ENCODE peak calls at places on chromosomes 7 and 10, in seven cellular contexts. V is breast epithelium, H is adrenal gland, L is OCI-LY7, J is heart left ventricle, A is dorsolateral prefrontal cortex, R is pancreas. P is an unnamed sample.

GRCh38 chr10:52491246-52492000 is 177.3 kb downstream of the DKK1 start:
- DNase-seq in V (no peak), H (no peak), L (no peak), J (no peak), A (no peak), R (no peak), P (no peak)

GRCh38 chr7:114988755-114989154 is 66.9 kb downstream of the MDFIC start:
- DNase-seq in V (no peak), H (peak), L (no peak), J (peak), A (no peak), R (peak), P (no peak)

GRCh38 chr7:7719235-7719634 is 828 bp upstream of the RPA3 start:
- DNase-seq in V (no peak), H (peak), L (peak), J (no peak), A (peak), R (no peak), P (no peak)

GRCh38 chr7:44382459-44383300 is 57.3 kb upstream of the CAMK2B start:
- DNase-seq in V (no peak), H (no peak), L (no peak), J (peak), A (peak), R (peak), P (peak)

GRCh38 chr10:44167752-44168151 is 217.1 kb downstream of the CXCL12 start:
- DNase-seq in V (no peak), H (no peak), L (no peak), J (no peak), A (no peak), R (no peak), P (no peak)

GRCh38 chr10:60397792-60398191 is 8.1 kb upstream of the ANK3 start:
- DNase-seq in V (no peak), H (no peak), L (no peak), J (no peak), A (no peak), R (no peak), P (no peak)

GRCh38 chr10:96910488-96911395 is 78.6 kb downstream of the LCOR start:
- DNase-seq in V (no peak), H (no peak), L (peak), J (no peak), A (no peak), R (no peak), P (no peak)

GRCh38 chr10:8054498-8055407 is at the start of gene GATA3:
- DNase-seq in V (peak), H (peak), L (no peak), J (peak), A (no peak), R (no peak), P (no peak)

GRCh38 chr10:48241301-48241700 is 33.2 kb downstream of the FRMPD2 start:
- DNase-seq in V (no peak), H (no peak), L (no peak), J (no peak), A (no peak), R (no peak), P (no peak)

GRCh38 chr10:117425908-117426566 is 50.8 kb upstream of the PDZD8 start:
- DNase-seq in V (no peak), H (no peak), L (no peak), J (no peak), A (no peak), R (no peak), P (no peak)

GRCh38 chr10:42113158-42113450 is 525.3 kb downstream of the ZNF33B start:
- DNase-seq in V (no peak), H (no peak), L (no peak), J (no peak), A (no peak), R (peak), P (no peak)

GRCh38 chr10:31419394-31420063 is 100.5 kb downstream of the ZEB1 start:
- DNase-seq in V (no peak), H (no peak), L (no peak), J (no peak), A (no peak), R (no peak), P (no peak)

GRCh38 chr10:126500866-126501265 is 112.6 kb upstream of the ADAM12 start:
- DNase-seq in V (no peak), H (no peak), L (no peak), J (no peak), A (no peak), R (no peak), P (no peak)

GRCh38 chr7:6510476-6511133 is 40.7 kb downstream of the GRID2IP start:
- DNase-seq in V (no peak), H (no peak), L (no peak), J (no peak), A (no peak), R (no peak), P (no peak)

GRCh38 chr10:34906021-34906965 is 91.2 kb upstream of the PARD3 start:
- DNase-seq in V (peak), H (peak), L (no peak), J (no peak), A (no peak), R (no peak), P (no peak)

GRCh38 chr7:18590744-18591340 is 95.3 kb downstream of the HDAC9 start:
- DNase-seq in V (no peak), H (no peak), L (peak), J (no peak), A (no peak), R (no peak), P (no peak)

GRCh38 chr7:38660427-38661099 is 29.4 kb upstream of the AMPH start:
- DNase-seq in V (no peak), H (peak), L (peak), J (no peak), A (no peak), R (no peak), P (no peak)

GRCh38 chr10:125128397-125129075 is 31.8 kb downstream of the CTBP2 start:
- DNase-seq in V (no peak), H (no peak), L (no peak), J (no peak), A (no peak), R (no peak), P (no peak)

GRCh38 chr10:72792288-72792687 is 100.3 kb downstream of the MCU start:
- DNase-seq in V (no peak), H (no peak), L (no peak), J (no peak), A (no peak), R (no peak), P (no peak)

GRCh38 chr7:157436076-157436475 is 99.3 kb downstream of the DNAJB6 start:
- DNase-seq in V (peak), H (no peak), L (no peak), J (no peak), A (no peak), R (no peak), P (no peak)

DNA sequence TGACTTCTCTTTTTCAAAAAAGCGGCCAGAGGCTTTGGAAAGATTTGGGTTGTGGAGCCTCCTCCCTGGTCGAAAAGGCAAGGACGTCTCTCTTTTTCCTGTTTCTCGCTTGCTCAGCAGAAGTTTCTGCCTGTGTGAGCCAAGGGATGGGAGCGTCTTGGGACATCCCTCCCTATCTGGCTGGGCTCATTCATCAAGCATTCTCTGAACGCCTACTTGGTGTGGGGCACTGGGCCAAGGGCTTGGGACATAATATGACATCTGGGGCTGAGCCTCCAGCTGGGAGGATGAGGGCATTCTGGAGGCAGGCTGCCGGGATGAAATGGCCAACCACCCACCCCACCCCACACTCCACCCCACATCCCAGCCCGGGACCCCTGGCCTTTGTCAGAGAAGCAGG is 120.9 kb downstream of the C10orf105 start:
- DNase-seq in V (no peak), H (peak), L (no peak), J (peak), A (peak), R (no peak), P (peak)
- H3K27ac ChIP-seq in V (peak), H (peak), L (no peak), J (peak), A (peak), R (no peak), P (peak)

DNA sequence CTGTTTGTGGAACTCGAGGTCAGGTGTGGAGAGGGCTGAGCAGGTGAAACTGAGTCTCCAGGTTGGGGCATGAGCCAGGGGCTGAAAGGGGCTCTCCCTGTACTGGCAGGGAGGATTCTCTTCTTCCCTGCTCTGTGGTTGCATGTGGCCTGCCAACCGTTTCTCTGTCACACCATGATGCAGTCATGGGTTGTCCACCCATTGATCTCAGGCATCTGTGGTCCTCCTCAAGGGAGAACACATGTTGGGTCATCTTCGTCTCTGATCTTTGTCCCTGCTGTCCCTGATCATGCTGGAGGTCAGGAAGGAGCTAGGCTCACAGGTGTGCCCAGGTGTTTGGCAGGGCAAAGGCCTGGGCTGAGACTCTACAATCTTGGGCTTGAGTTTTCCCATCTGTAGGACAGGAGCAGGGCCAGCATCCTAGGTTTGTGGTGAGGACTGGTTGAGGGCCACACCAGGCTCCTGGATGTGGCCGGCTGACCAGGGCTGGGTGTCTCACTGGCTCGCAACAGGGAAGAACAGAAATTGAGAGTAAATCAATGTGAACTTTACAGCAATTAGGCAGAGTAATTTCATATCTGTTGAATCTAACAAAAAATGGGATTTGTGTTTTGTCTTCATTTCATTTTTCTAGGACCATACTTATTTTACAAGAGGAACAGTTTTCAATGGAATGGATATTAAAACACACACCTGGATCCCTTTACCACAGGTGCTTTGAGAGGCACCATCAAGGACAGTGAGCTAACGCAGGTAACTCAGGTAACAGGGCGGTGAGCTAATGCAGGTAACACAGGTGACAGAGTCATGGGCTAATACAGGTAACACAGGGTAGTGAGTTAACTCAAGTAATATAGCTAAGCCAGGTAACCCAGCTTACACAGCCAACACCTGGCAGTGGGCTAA is 58.5 kb upstream of the IGFBP3 start:
- DNase-seq in V (no peak), H (no peak), L (no peak), J (no peak), A (no peak), R (no peak), P (no peak)
- H3K27ac ChIP-seq in V (peak), H (no peak), L (no peak), J (no peak), A (no peak), R (no peak), P (no peak)

DNA sequence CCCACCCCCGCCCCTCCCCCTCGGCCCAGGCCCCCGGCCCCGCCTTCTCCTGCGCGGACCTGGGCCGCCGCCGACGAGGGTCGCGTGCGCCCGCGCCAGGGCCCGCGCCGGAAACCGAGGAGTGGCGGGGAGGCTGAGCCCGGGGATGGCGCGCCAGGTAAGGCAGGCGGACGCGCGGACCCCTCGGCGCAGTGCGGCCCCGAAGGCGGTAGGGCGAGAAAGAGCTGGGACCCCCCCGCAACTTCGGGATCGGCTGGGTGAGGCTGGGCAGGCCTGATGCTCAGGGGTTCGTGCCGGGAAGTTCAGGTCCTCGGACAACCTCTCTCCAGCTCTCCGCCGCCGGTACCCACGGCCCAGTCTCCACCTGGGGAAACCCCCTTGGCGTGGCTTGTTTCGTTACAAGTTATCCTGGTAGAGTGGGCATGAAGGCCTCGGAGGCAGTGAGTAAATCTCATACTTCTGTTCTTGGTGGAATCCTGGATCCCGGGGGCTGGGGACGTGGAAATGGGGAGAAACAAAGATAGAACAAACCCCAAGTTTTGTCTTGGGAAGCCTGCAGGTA is 58.4 kb downstream of the ZNF467 start:
- DNase-seq in V (no peak), H (peak), L (no peak), J (no peak), A (no peak), R (no peak), P (no peak)
- H3K27ac ChIP-seq in V (peak), H (peak), L (no peak), J (peak), A (no peak), R (no peak), P (peak)

GRCh38 chr10:103396789-103397087 is 312 bp downstream of the PDCD11 start:
- DNase-seq in V (no peak), H (no peak), L (no peak), J (no peak), A (no peak), R (no peak), P (no peak)

GRCh38 chr10:103394180-103394579 is 2.1 kb downstream of the ATP5MK start:
- DNase-seq in V (no peak), H (no peak), L (no peak), J (no peak), A (no peak), R (no peak), P (no peak)

GRCh38 chr10:103396067-103396788 is at the start of the genes ATP5MK and PDCD11:
- DNase-seq in V (peak), H (peak), L (peak), J (peak), A (peak), R (peak), P (peak)

GRCh38 chr10:103395754-103396066 is 565 bp downstream of the ATP5MK start:
- DNase-seq in V (no peak), H (no peak), L (peak), J (no peak), A (no peak), R (no peak), P (no peak)

DNA sequence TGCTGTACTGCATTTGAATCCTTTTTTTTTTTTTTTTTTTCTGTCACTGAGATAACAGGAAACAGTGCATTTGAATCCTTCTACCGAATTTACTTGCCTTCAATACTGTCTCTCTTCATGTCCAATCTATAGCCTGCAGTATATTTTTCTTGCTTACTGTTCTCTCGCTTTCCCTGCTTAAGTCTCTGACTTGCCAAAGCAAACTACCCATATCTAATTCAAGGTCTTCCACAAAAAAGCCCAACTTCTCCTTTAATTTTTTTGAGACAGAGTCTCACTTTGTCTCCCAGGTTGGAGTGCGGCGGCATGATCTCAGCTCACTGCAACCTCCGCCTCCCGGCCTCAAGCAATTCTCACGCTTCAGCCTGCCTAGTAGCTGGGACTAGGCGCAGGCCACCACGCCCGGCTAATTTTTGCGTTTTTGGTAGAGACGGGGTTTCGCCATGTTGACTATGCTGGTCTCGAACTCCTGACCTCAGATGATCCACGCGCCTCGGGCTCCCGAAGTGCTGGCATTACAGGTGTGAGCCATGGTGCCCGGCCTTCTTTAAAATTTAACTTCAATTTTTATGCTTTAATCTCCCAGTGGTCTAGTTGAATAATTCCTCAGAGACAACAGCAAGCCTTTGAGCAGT is 882 bp downstream of the PDCD11 start:
- DNase-seq in V (no peak), H (peak), L (peak), J (no peak), A (no peak), R (no peak), P (no peak)
- H3K27ac ChIP-seq in V (no peak), H (no peak), L (peak), J (no peak), A (no peak), R (no peak), P (no peak)

GRCh38 chr10:12707461-12708185 is 293.9 kb downstream of the CCDC3 start:
- DNase-seq in V (no peak), H (peak), L (peak), J (peak), A (peak), R (no peak), P (no peak)

GRCh38 chr10:12703141-12703540 is 298.4 kb downstream of the CCDC3 start:
- DNase-seq in V (no peak), H (no peak), L (no peak), J (no peak), A (no peak), R (no peak), P (no peak)

GRCh38 chr10:12704488-12704887 is 297.0 kb downstream of the CCDC3 start:
- DNase-seq in V (no peak), H (no peak), L (no peak), J (no peak), A (no peak), R (no peak), P (no peak)

GRCh38 chr10:12703813-12704212 is 297.7 kb downstream of the CCDC3 start:
- DNase-seq in V (no peak), H (no peak), L (no peak), J (no peak), A (no peak), R (no peak), P (no peak)

DNA sequence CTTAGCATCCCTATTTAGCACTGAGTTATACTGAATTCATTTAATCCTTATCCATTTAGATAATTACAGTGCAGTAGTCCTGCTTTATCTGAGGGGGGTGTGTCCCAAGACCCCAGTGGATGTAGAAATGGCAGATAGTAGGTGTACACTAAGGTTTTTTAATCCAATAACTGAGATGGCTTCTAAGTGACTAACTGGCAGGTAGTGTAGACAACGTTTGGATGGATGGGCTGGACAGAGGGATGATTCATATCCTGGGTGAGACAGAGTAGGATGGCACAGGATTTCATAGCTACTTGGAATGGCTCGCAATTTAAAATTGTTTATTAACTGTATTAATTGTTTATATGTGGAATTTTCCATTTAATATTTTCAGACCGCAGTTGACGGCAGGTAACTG is 295.6 kb downstream of the CCDC3 start:
- DNase-seq in V (no peak), H (no peak), L (no peak), J (no peak), A (no peak), R (no peak), P (no peak)
- H3K27ac ChIP-seq in V (no peak), H (no peak), L (no peak), J (no peak), A (no peak), R (no peak), P (no peak)

DNA sequence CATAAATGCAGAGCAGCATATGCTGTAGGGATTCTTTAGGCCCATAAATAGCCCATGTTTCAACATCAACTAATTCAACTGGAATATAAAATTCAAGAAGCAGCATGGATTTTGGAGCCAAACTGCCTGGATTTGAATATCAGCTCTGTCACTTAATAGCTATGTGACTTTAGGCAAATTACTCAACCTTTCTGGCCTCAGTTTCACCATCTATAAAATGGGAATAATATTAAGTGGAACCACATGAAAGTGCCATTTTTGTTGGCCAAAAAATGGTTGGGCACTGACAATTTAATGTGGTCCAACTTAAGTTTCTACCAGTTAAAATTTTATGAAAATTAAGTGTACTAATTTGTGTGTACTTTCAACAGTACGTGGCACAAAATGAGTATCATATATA is 98.1 kb downstream of the GSAP start:
- DNase-seq in V (no peak), H (no peak), L (no peak), J (no peak), A (no peak), R (no peak), P (no peak)
- H3K27ac ChIP-seq in V (no peak), H (no peak), L (no peak), J (no peak), A (no peak), R (no peak), P (no peak)

GRCh38 chr7:119963654-119964053 is 309.3 kb upstream of the KCND2 start:
- DNase-seq in V (no peak), H (no peak), L (no peak), J (no peak), A (no peak), R (no peak), P (no peak)
- H3K27ac ChIP-seq in V (no peak), H (no peak), L (no peak), J (no peak), A (no peak), R (no peak), P (no peak)